ENCODE peak calls at places on chromosome 3, in four cellular contexts. G is GM19239; S is stimulated activated CD4-positive, alpha-beta T cell treated with anti-CD3 and anti-CD28 coated beads, Interleukin-2, amount 100 ng/mL, for 48 hours; P is NCI-H510A treated with DMSO at 0.1 percent for 48 hours. Q is an unnamed sample.

GRCh38 chr3:142566096-142566495 is 12.4 kb downstream of the ATR start:
- DNase-seq in G (no peak), S (no peak), P (no peak), Q (no peak)

GRCh38 chr3:8749316-8749715 is 15.7 kb downstream of the CAV3 start:
- DNase-seq in G (no peak), P (no peak), S (no peak), Q (no peak)

GRCh38 chr3:74447221-74447620 is 167.2 kb downstream of the CNTN3 start:
- DNase-seq in S (no peak), G (no peak), P (no peak), Q (no peak)

GRCh38 chr3:147812186-147812911 is 403.2 kb downstream of the ZIC1 start:
- DNase-seq in S (no peak), G (no peak), P (no peak), Q (no peak)

GRCh38 chr3:122942937-122943827 is 84.4 kb downstream of the SEMA5B start:
- DNase-seq in P (peak), G (peak), S (peak), Q (peak)

GRCh38 chr3:187264051-187264450 is 27.5 kb downstream of the MASP1 start:
- DNase-seq in P (peak), S (no peak), G (no peak), Q (no peak)

GRCh38 chr3:32457971-32458471 is 44.6 kb downstream of the CMTM6 start:
- DNase-seq in S (no peak), P (peak), G (no peak), Q (peak)

GRCh38 chr3:54863366-54863765 is 64.5 kb downstream of the LRTM1 start:
- DNase-seq in G (no peak), P (no peak), S (no peak), Q (peak)

GRCh38 chr3:152071924-152072323 is 196.8 kb upstream of the MBNL1 start:
- DNase-seq in G (peak), P (no peak), S (no peak), Q (no peak)

GRCh38 chr3:140440446-140440845 is 237.4 kb upstream of the TRIM42 start:
- DNase-seq in P (no peak), S (no peak), G (no peak), Q (no peak)

GRCh38 chr3:73432021-73432722 is 192.6 kb downstream of the PDZRN3 start:
- DNase-seq in S (no peak), P (peak), G (no peak), Q (no peak)

GRCh38 chr3:60742606-60743145 is 508.6 kb downstream of the FHIT start:
- DNase-seq in G (no peak), S (no peak), P (no peak), Q (peak)

GRCh38 chr3:150623945-150624344 is 20.8 kb downstream of the SELENOT start:
- DNase-seq in P (no peak), G (no peak), S (no peak), Q (no peak)

GRCh38 chr3:133152056-133152455 is 113.9 kb downstream of the TMEM108 start:
- DNase-seq in G (no peak), S (no peak), P (peak), Q (no peak)

GRCh38 chr3:50737511-50738251 is 63.0 kb downstream of the DOCK3 start:
- DNase-seq in G (no peak), S (no peak), P (no peak), Q (no peak)

GRCh38 chr3:153290278-153291015 is 128.4 kb downstream of the RAP2B start:
- DNase-seq in S (no peak), P (no peak), G (no peak), Q (no peak)

GRCh38 chr3:149042766-149043386 is 43.5 kb downstream of the HLTF start:
- DNase-seq in G (peak), P (no peak), S (no peak), Q (no peak)

GRCh38 chr3:13452490-13453335 is 27.4 kb upstream of the HDAC11 start:
- DNase-seq in P (peak), S (peak), G (peak), Q (no peak)

GRCh38 chr3:17473761-17474160 is 268.7 kb downstream of the TBC1D5 start:
- DNase-seq in S (no peak), G (no peak), P (no peak), Q (no peak)

GRCh38 chr3:62888180-62888579 is 13.0 kb upstream of the CADPS start:
- DNase-seq in P (peak), G (no peak), S (no peak), Q (peak)

GRCh38 chr3:56700136-56700535 is 17.1 kb upstream of the TASOR start:
- DNase-seq in P (no peak), G (no peak), S (no peak), Q (peak)

GRCh38 chr3:137259089-137259488 is 301.3 kb downstream of the IL20RB start:
- DNase-seq in S (no peak), G (no peak), P (no peak), Q (peak)

GRCh38 chr3:101216710-101217457 is 103.5 kb downstream of the IMPG2 start:
- DNase-seq in P (no peak), S (no peak), G (no peak), Q (no peak)

GRCh38 chr3:179807588-179807987 is 154.7 kb downstream of the USP13 start:
- DNase-seq in P (no peak), S (no peak), G (no peak), Q (no peak)

GRCh38 chr3:177744873-177745646 is 547.8 kb upstream of the TBL1XR1 start:
- DNase-seq in G (no peak), S (no peak), P (no peak), Q (peak)

GRCh38 chr3:72665701-72666443 is 182.4 kb downstream of the SHQ1 start:
- DNase-seq in S (peak), P (no peak), G (peak), Q (no peak)

GRCh38 chr3:195250473-195251251 is 20.3 kb downstream of the XXYLT1 start:
- DNase-seq in P (peak), G (no peak), S (no peak), Q (peak)

GRCh38 chr3:146161725-146162047 is 702 bp upstream of the PLOD2 start:
- DNase-seq in P (peak), S (no peak), G (no peak), Q (peak)

GRCh38 chr3:5017953-5018531 is 38.8 kb downstream of the BHLHE40 start:
- DNase-seq in P (no peak), G (no peak), S (no peak), Q (no peak)

GRCh38 chr3:119322021-119322522 is 27.9 kb downstream of the ARHGAP31 start:
- DNase-seq in G (no peak), P (no peak), S (no peak), Q (no peak)

GRCh38 chr3:126620743-126621142 is 34.2 kb downstream of the TXNRD3 start:
- DNase-seq in G (no peak), S (no peak), P (no peak), Q (no peak)

GRCh38 chr3:188788621-188789081 is 383.1 kb upstream of the TPRG1 start:
- DNase-seq in P (no peak), G (no peak), S (peak), Q (peak)

GRCh38 chr3:72316501-72317279 is 531.6 kb downstream of the SHQ1 start:
- DNase-seq in S (no peak), G (no peak), P (no peak), Q (no peak)

GRCh38 chr3:36714343-36714742 is 50.0 kb downstream of the DCLK3 start:
- DNase-seq in P (no peak), G (no peak), S (no peak), Q (no peak)

GRCh38 chr3:152386208-152386607 is 117.5 kb downstream of the MBNL1 start:
- DNase-seq in P (no peak), G (no peak), S (no peak), Q (no peak)

GRCh38 chr3:36964827-36965226 is 20.0 kb upstream of the TRANK1 start:
- DNase-seq in G (no peak), P (no peak), S (no peak), Q (no peak)

GRCh38 chr3:61830111-61830400 is 268.7 kb downstream of the PTPRG start:
- DNase-seq in S (no peak), G (no peak), P (no peak), Q (no peak)

GRCh38 chr3:149179225-149179624 is 42.4 kb downstream of the CP start:
- DNase-seq in P (no peak), G (no peak), S (no peak), Q (no peak)

GRCh38 chr3:53700441-53700840 is 145.8 kb downstream of the CHDH start:
- DNase-seq in P (no peak), G (no peak), S (no peak), Q (no peak)

GRCh38 chr3:196554205-196554604 is 14.1 kb downstream of the WDR53 start:
- DNase-seq in S (no peak), P (no peak), G (no peak), Q (no peak)